ENCODE peak calls at places on chromosomes 1 and 21, in seven cellular contexts. One of them, this sample, is unnamed.

GRCh38 chr1:234936631-234937389 is 191.8 kb downstream of the TOMM20 start:
- DNase-seq in K562: no peak
- DNase-seq in GM12891: no peak
- DNase-seq in HepG2: no peak
- DNase-seq in H1: no peak
- DNase-seq in GM12892: no peak
- DNase-seq in GM12878: no peak
- DNase-seq in this sample: no peak

GRCh38 chr1:59768752-59769411 is 45.9 kb upstream of the HOOK1 start:
- DNase-seq in K562: no peak
- DNase-seq in GM12891: no peak
- DNase-seq in HepG2: peak; percentile 6
- DNase-seq in H1: no peak
- DNase-seq in GM12892: no peak
- DNase-seq in GM12878: no peak
- DNase-seq in this sample: no peak

GRCh38 chr1:17597651-17598050 is 58.2 kb downstream of the ARHGEF10L start:
- DNase-seq in K562: no peak
- DNase-seq in GM12891: no peak
- DNase-seq in HepG2: no peak
- DNase-seq in H1: no peak
- DNase-seq in GM12892: no peak
- DNase-seq in GM12878: no peak
- DNase-seq in this sample: no peak

GRCh38 chr1:248421384-248421783 is 18.5 kb downstream of the OR2T1 start:
- DNase-seq in K562: no peak
- DNase-seq in GM12891: no peak
- DNase-seq in HepG2: no peak
- DNase-seq in H1: no peak
- DNase-seq in GM12892: no peak
- DNase-seq in GM12878: no peak
- DNase-seq in this sample: no peak

GRCh38 chr1:20932437-20932977 is 145.4 kb upstream of the HP1BP3 start:
- DNase-seq in K562: no peak
- DNase-seq in GM12891: no peak
- DNase-seq in HepG2: no peak
- DNase-seq in H1: no peak
- DNase-seq in GM12892: no peak
- DNase-seq in GM12878: peak; percentile 27
- DNase-seq in this sample: no peak

GRCh38 chr1:239920214-239920613 is 171.5 kb upstream of the FMN2 start:
- DNase-seq in K562: no peak
- DNase-seq in GM12891: no peak
- DNase-seq in HepG2: no peak
- DNase-seq in H1: no peak
- DNase-seq in GM12892: no peak
- DNase-seq in GM12878: no peak
- DNase-seq in this sample: no peak

GRCh38 chr21:26624983-26625519 is 52.0 kb upstream of the CYYR1 start:
- DNase-seq in K562: no peak
- DNase-seq in GM12891: no peak
- DNase-seq in HepG2: no peak
- DNase-seq in H1: no peak
- DNase-seq in GM12892: no peak
- DNase-seq in GM12878: no peak
- DNase-seq in this sample: no peak

GRCh38 chr1:65429078-65429477 is 8.6 kb downstream of the LEPR start:
- DNase-seq in K562: peak; percentile 41
- DNase-seq in GM12891: no peak
- DNase-seq in HepG2: no peak
- DNase-seq in H1: no peak
- DNase-seq in GM12892: no peak
- DNase-seq in GM12878: no peak
- DNase-seq in this sample: no peak

GRCh38 chr21:35145626-35146236 is 96.6 kb upstream of the RUNX1 start:
- DNase-seq in K562: no peak
- DNase-seq in GM12891: no peak
- DNase-seq in HepG2: no peak
- DNase-seq in H1: no peak
- DNase-seq in GM12892: no peak
- DNase-seq in GM12878: no peak
- DNase-seq in this sample: no peak

GRCh38 chr1:234226106-234226818 is 147.0 kb upstream of the COA6 start:
- DNase-seq in K562: no peak
- DNase-seq in GM12891: no peak
- DNase-seq in HepG2: no peak
- DNase-seq in H1: no peak
- DNase-seq in GM12892: no peak
- DNase-seq in GM12878: no peak
- DNase-seq in this sample: no peak

GRCh38 chr21:10466200-10466599 is 55.2 kb upstream of the TPTE start:
- DNase-seq in K562: no peak
- DNase-seq in GM12891: no peak
- DNase-seq in HepG2: no peak
- DNase-seq in H1: no peak
- DNase-seq in GM12892: no peak
- DNase-seq in GM12878: no peak
- DNase-seq in this sample: no peak

GRCh38 chr1:30756545-30757195 is 904 bp downstream of the LAPTM5 start:
- DNase-seq in K562: peak; percentile 78
- DNase-seq in GM12891: no peak
- DNase-seq in HepG2: no peak
- DNase-seq in H1: no peak
- DNase-seq in GM12892: no peak
- DNase-seq in GM12878: no peak
- DNase-seq in this sample: no peak

GRCh38 chr21:15249285-15249993 is 184.6 kb upstream of the NRIP1 start:
- DNase-seq in K562: peak; percentile 30
- DNase-seq in GM12891: no peak
- DNase-seq in HepG2: no peak
- DNase-seq in H1: no peak
- DNase-seq in GM12892: no peak
- DNase-seq in GM12878: no peak
- DNase-seq in this sample: no peak

GRCh38 chr21:41570791-41571355 is 62.9 kb upstream of the TMPRSS2 start:
- DNase-seq in K562: no peak
- DNase-seq in GM12891: no peak
- DNase-seq in HepG2: no peak
- DNase-seq in H1: no peak
- DNase-seq in GM12892: no peak
- DNase-seq in GM12878: peak; percentile 62
- DNase-seq in this sample: no peak

GRCh38 chr21:44571296-44571695 is 2.2 kb upstream of the KRTAP10-4 start:
- DNase-seq in K562: no peak
- DNase-seq in GM12891: no peak
- DNase-seq in HepG2: no peak
- DNase-seq in H1: no peak
- DNase-seq in GM12892: no peak
- DNase-seq in GM12878: no peak
- DNase-seq in this sample: no peak

GRCh38 chr1:6002714-6003501 is 10.7 kb upstream of the NPHP4 start:
- DNase-seq in K562: no peak
- DNase-seq in GM12891: no peak
- DNase-seq in HepG2: peak; percentile 48
- DNase-seq in H1: no peak
- DNase-seq in GM12892: no peak
- DNase-seq in GM12878: no peak
- DNase-seq in this sample: peak; percentile 59

GRCh38 chr1:201264554-201264953 is 18.8 kb upstream of the PKP1 start:
- DNase-seq in K562: no peak
- DNase-seq in GM12891: no peak
- DNase-seq in HepG2: no peak
- DNase-seq in H1: no peak
- DNase-seq in GM12892: no peak
- DNase-seq in GM12878: no peak
- DNase-seq in this sample: no peak

GRCh38 chr1:33654267-33654832 is 181.9 kb downstream of the ZSCAN20 start:
- DNase-seq in K562: peak; percentile 22
- DNase-seq in GM12891: no peak
- DNase-seq in HepG2: no peak
- DNase-seq in H1: no peak
- DNase-seq in GM12892: no peak
- DNase-seq in GM12878: no peak
- DNase-seq in this sample: peak; percentile 42

GRCh38 chr1:39690225-39690624 is 1.0 kb downstream of the HPCAL4 start:
- DNase-seq in K562: no peak
- DNase-seq in GM12891: no peak
- DNase-seq in HepG2: no peak
- DNase-seq in H1: no peak
- DNase-seq in GM12892: no peak
- DNase-seq in GM12878: no peak
- DNase-seq in this sample: no peak

GRCh38 chr1:36212782-36213181 is 11.5 kb upstream of the THRAP3 start:
- DNase-seq in K562: no peak
- DNase-seq in GM12891: no peak
- DNase-seq in HepG2: no peak
- DNase-seq in H1: no peak
- DNase-seq in GM12892: no peak
- DNase-seq in GM12878: no peak
- DNase-seq in this sample: no peak

GRCh38 chr1:15452866-15453571 is 3.5 kb upstream of the CELA2A start:
- DNase-seq in K562: no peak
- DNase-seq in GM12891: no peak
- DNase-seq in HepG2: no peak
- DNase-seq in H1: no peak
- DNase-seq in GM12892: no peak
- DNase-seq in GM12878: no peak
- DNase-seq in this sample: no peak

GRCh38 chr1:153032677-153033308 is 1.8 kb downstream of the SPRR1B start:
- DNase-seq in K562: peak; percentile 7
- DNase-seq in GM12891: no peak
- DNase-seq in HepG2: peak; percentile 33
- DNase-seq in H1: no peak
- DNase-seq in GM12892: no peak
- DNase-seq in GM12878: no peak
- DNase-seq in this sample: peak; percentile 5

GRCh38 chr1:158120254-158120653 is 60.4 kb upstream of the CD1D start:
- DNase-seq in K562: no peak
- DNase-seq in GM12891: no peak
- DNase-seq in HepG2: no peak
- DNase-seq in H1: no peak
- DNase-seq in GM12892: no peak
- DNase-seq in GM12878: no peak
- DNase-seq in this sample: no peak

DNA sequence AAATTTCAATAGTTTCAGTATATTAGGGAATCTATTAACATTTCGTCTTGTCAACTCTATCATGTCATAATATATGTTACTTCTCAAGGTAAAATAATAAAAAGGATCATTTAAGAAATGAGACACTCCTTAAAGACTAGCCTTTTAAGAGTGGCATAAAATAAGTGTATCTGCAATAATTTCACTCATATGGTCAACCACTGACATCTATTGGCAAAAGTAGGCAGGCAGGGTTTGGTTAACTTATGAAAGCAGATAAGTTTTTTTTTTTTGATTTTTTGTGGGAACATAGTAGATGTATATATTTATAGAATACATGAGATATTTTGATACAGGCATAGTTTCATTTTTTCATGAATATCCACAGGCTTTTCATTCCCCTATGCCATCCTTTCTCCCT is 5.5 kb upstream of the RGS21 start:
- DNase-seq in K562: peak; percentile 28
- DNase-seq in GM12891: no peak
- DNase-seq in HepG2: peak; percentile 6
- DNase-seq in H1: no peak
- DNase-seq in GM12892: no peak
- DNase-seq in GM12878: no peak
- DNase-seq in this sample: no peak
- TF ChIP-seq TAF1 in K562: no peak
- TF ChIP-seq TAF1 in GM12891: no peak
- TF ChIP-seq TAF1 in HepG2: no peak
- TF ChIP-seq TAF1 in H1: no peak
- TF ChIP-seq TAF1 in GM12892: no peak
- TF ChIP-seq TAF1 in GM12878: no peak
- TF ChIP-seq TAF1 in this sample: no peak

DNA sequence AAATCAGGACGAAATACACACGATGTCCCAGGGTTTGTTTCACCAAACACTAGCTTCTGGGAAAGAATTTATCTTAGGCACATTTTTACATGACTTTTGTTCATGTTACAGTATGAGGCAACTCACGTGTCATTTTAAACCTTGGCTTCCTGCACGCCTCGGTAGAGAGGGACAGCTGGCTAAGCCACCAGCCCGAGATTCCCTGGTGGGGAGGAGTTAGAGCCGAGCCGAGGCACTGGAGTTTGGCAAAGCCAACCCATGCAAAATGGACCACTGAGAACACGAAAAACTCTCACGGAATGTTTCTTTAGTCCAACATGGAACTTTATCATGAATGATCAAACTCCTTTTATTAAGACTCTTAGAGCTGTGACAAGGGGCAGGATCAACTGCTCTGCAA is 240.0 kb downstream of the DYRK1A start:
- DNase-seq in K562: no peak
- DNase-seq in GM12891: no peak
- DNase-seq in HepG2: no peak
- DNase-seq in H1: no peak
- DNase-seq in GM12892: no peak
- DNase-seq in GM12878: no peak
- DNase-seq in this sample: no peak
- TF ChIP-seq TAF1 in K562: no peak
- TF ChIP-seq TAF1 in GM12891: no peak
- TF ChIP-seq TAF1 in HepG2: no peak
- TF ChIP-seq TAF1 in H1: no peak
- TF ChIP-seq TAF1 in GM12892: no peak
- TF ChIP-seq TAF1 in GM12878: no peak
- TF ChIP-seq TAF1 in this sample: no peak

DNA sequence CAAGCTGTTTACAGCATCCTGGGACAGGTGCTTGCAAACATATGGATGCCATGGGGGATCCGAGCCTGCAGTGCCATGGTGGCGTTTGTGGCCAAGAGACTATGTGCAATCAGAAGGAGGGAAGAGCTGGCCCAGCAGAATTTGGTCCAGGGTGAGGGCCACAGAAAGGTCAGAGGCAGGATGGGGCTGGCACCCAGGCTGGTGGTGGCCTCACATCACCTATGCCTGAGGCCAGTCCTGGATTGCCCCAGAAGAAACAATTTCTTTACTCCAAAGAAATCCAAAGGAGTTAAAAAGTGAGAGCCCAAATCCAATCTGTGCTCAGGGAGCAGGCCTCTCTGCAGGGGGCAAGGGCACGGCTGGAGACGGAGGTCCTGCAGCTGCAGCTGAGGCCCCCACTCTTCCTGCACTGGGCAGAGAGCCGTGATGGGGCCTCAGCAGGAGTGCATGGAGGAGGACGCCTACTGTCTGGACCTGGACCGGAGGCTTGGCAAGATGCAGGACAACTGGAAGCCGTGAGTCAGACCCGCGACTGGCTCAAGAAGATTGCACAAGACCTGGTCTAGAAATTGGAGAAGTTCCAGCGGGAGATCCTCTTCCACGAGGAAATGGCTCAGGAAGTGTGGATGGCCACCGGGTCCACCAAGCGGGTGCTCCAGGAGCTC is 163.5 kb downstream of the RYR2 start:
- DNase-seq in K562: no peak
- DNase-seq in GM12891: no peak
- DNase-seq in HepG2: no peak
- DNase-seq in H1: no peak
- DNase-seq in GM12892: no peak
- DNase-seq in GM12878: no peak
- DNase-seq in this sample: no peak
- TF ChIP-seq TAF1 in K562: no peak
- TF ChIP-seq TAF1 in GM12891: no peak
- TF ChIP-seq TAF1 in HepG2: no peak
- TF ChIP-seq TAF1 in H1: no peak
- TF ChIP-seq TAF1 in GM12892: no peak
- TF ChIP-seq TAF1 in GM12878: no peak
- TF ChIP-seq TAF1 in this sample: no peak

GRCh38 chr1:78005755-78006154 is 1.0 kb downstream of the DNAJB4 start:
- DNase-seq in K562: no peak
- DNase-seq in GM12891: no peak
- DNase-seq in HepG2: peak; percentile 64
- DNase-seq in H1: no peak
- DNase-seq in GM12892: no peak
- DNase-seq in GM12878: no peak
- DNase-seq in this sample: peak; percentile 9
- TF ChIP-seq TAF1 in K562: no peak
- TF ChIP-seq TAF1 in GM12891: no peak
- TF ChIP-seq TAF1 in HepG2: no peak
- TF ChIP-seq TAF1 in H1: no peak
- TF ChIP-seq TAF1 in GM12892: no peak
- TF ChIP-seq TAF1 in GM12878: no peak
- TF ChIP-seq TAF1 in this sample: peak; percentile 17

This sample was measured in SK-N-SH.